ENCODE peak calls at places on chromosomes 11 and 22, in five cellular contexts. S is GM13977, D is Daoy, M is NCI-H1105, B is IMR-90. R is an unnamed sample.
A peak's percentile ranks its signal among the peaks of the same experiment; 100 is the strongest.

GRCh38 chr11:133956650-133957633 is at the start of gene IGSF9B:
- DNase-seq in M (peak; percentile 96), B (peak; percentile 45), D (peak; percentile 92), S (peak; percentile 99), R (peak; percentile 54)

GRCh38 chr22:17334983-17335382 is 34.3 kb upstream of the CECR2 start:
- DNase-seq in S (no peak), B (no peak), D (no peak), M (no peak), R (no peak)

GRCh38 chr11:3190600-3190999 is 25.5 kb upstream of the OSBPL5 start:
- DNase-seq in M (no peak), D (no peak), S (no peak), B (no peak), R (no peak)

GRCh38 chr11:107385361-107385982 is 72.2 kb downstream of the CWF19L2 start:
- DNase-seq in D (peak; percentile 6), B (peak; percentile 29), S (no peak), M (no peak), R (no peak)

GRCh38 chr11:95705485-95706124 is 84.0 kb downstream of the FAM76B start:
- DNase-seq in B (peak; percentile 81), S (peak; percentile 39), M (peak; percentile 88), D (peak; percentile 77), R (peak; percentile 69)

GRCh38 chr22:39954584-39955055 is 5.6 kb upstream of the TMA7B start:
- DNase-seq in M (no peak), D (no peak), B (peak; percentile 94), S (no peak), R (no peak)

GRCh38 chr11:1499899-1500298 is 13.3 kb upstream of the MOB2 start:
- DNase-seq in D (no peak), M (no peak), B (no peak), S (no peak), R (no peak)

GRCh38 chr11:88695701-88696414 is 358.3 kb upstream of the CTSC start:
- DNase-seq in M (no peak), S (no peak), D (peak; percentile 35), B (no peak), R (no peak)

GRCh38 chr11:65915101-65915820 is 3.6 kb downstream of the C11orf68 start:
- DNase-seq in M (no peak), B (no peak), S (no peak), D (peak; percentile 68), R (no peak)